ENCODE peak calls at places on chromosomes 11 and 22, in seven cellular contexts. One of them, this sample, is unnamed.
A peak's percentile ranks its signal among the peaks of the same experiment; 100 is the strongest.

GRCh38 chr11:61976813-61977475 is 9.5 kb upstream of the FTH1 start:
- DNase-seq in ovary: no peak
- DNase-seq in stimulated activated CD4-positive, alpha-beta T cell treated with anti-CD3 and anti-CD28 coated beads, Interleukin-2, amount 100 ng/mL, for 48 hours: no peak
- DNase-seq in dermis blood vessel endothelial cell: no peak
- DNase-seq in stimulated activated effector memory CD8-positive, alpha-beta T cell treated with anti-CD3 and anti-CD28 coated beads, Interleukin-12 subunit alpha, Interleukin-12 subunit beta, amount 100 ng/mL, for 72 hours: no peak
- DNase-seq in activated naive CD4-positive, alpha-beta T cell treated with anti-CD3 and anti-CD28 coated beads, Interleukin-2, amount 50 U/mL, for 16 hours: no peak
- DNase-seq in iris pigment epithelial cell: no peak
- DNase-seq in this sample: no peak

GRCh38 chr11:119709638-119710346 is 19.2 kb downstream of the NECTIN1 start:
- DNase-seq in ovary: peak; percentile 30
- DNase-seq in stimulated activated CD4-positive, alpha-beta T cell treated with anti-CD3 and anti-CD28 coated beads, Interleukin-2, amount 100 ng/mL, for 48 hours: no peak
- DNase-seq in dermis blood vessel endothelial cell: no peak
- DNase-seq in stimulated activated effector memory CD8-positive, alpha-beta T cell treated with anti-CD3 and anti-CD28 coated beads, Interleukin-12 subunit alpha, Interleukin-12 subunit beta, amount 100 ng/mL, for 72 hours: no peak
- DNase-seq in activated naive CD4-positive, alpha-beta T cell treated with anti-CD3 and anti-CD28 coated beads, Interleukin-2, amount 50 U/mL, for 16 hours: no peak
- DNase-seq in iris pigment epithelial cell: peak; percentile 70
- DNase-seq in this sample: no peak

GRCh38 chr11:129313588-129314288 is 61.9 kb upstream of the BARX2 start:
- DNase-seq in ovary: no peak
- DNase-seq in stimulated activated CD4-positive, alpha-beta T cell treated with anti-CD3 and anti-CD28 coated beads, Interleukin-2, amount 100 ng/mL, for 48 hours: no peak
- DNase-seq in dermis blood vessel endothelial cell: no peak
- DNase-seq in stimulated activated effector memory CD8-positive, alpha-beta T cell treated with anti-CD3 and anti-CD28 coated beads, Interleukin-12 subunit alpha, Interleukin-12 subunit beta, amount 100 ng/mL, for 72 hours: no peak
- DNase-seq in activated naive CD4-positive, alpha-beta T cell treated with anti-CD3 and anti-CD28 coated beads, Interleukin-2, amount 50 U/mL, for 16 hours: no peak
- DNase-seq in iris pigment epithelial cell: no peak
- DNase-seq in this sample: no peak

GRCh38 chr22:39927544-39927943 is 26.7 kb downstream of the GRAP2 start:
- DNase-seq in ovary: no peak
- DNase-seq in stimulated activated CD4-positive, alpha-beta T cell treated with anti-CD3 and anti-CD28 coated beads, Interleukin-2, amount 100 ng/mL, for 48 hours: no peak
- DNase-seq in dermis blood vessel endothelial cell: no peak
- DNase-seq in stimulated activated effector memory CD8-positive, alpha-beta T cell treated with anti-CD3 and anti-CD28 coated beads, Interleukin-12 subunit alpha, Interleukin-12 subunit beta, amount 100 ng/mL, for 72 hours: no peak
- DNase-seq in activated naive CD4-positive, alpha-beta T cell treated with anti-CD3 and anti-CD28 coated beads, Interleukin-2, amount 50 U/mL, for 16 hours: no peak
- DNase-seq in iris pigment epithelial cell: no peak
- DNase-seq in this sample: no peak

GRCh38 chr22:28906312-28906711 is 22.9 kb downstream of the ZNRF3 start:
- DNase-seq in ovary: no peak
- DNase-seq in stimulated activated CD4-positive, alpha-beta T cell treated with anti-CD3 and anti-CD28 coated beads, Interleukin-2, amount 100 ng/mL, for 48 hours: no peak
- DNase-seq in dermis blood vessel endothelial cell: no peak
- DNase-seq in stimulated activated effector memory CD8-positive, alpha-beta T cell treated with anti-CD3 and anti-CD28 coated beads, Interleukin-12 subunit alpha, Interleukin-12 subunit beta, amount 100 ng/mL, for 72 hours: no peak
- DNase-seq in activated naive CD4-positive, alpha-beta T cell treated with anti-CD3 and anti-CD28 coated beads, Interleukin-2, amount 50 U/mL, for 16 hours: no peak
- DNase-seq in iris pigment epithelial cell: no peak
- DNase-seq in this sample: no peak

GRCh38 chr22:27348634-27349033 is 452.9 kb downstream of the MN1 start:
- DNase-seq in ovary: no peak
- DNase-seq in stimulated activated CD4-positive, alpha-beta T cell treated with anti-CD3 and anti-CD28 coated beads, Interleukin-2, amount 100 ng/mL, for 48 hours: no peak
- DNase-seq in dermis blood vessel endothelial cell: no peak
- DNase-seq in stimulated activated effector memory CD8-positive, alpha-beta T cell treated with anti-CD3 and anti-CD28 coated beads, Interleukin-12 subunit alpha, Interleukin-12 subunit beta, amount 100 ng/mL, for 72 hours: no peak
- DNase-seq in activated naive CD4-positive, alpha-beta T cell treated with anti-CD3 and anti-CD28 coated beads, Interleukin-2, amount 50 U/mL, for 16 hours: no peak
- DNase-seq in iris pigment epithelial cell: peak; percentile 61
- DNase-seq in this sample: no peak

GRCh38 chr11:14386081-14386480 is 27.1 kb upstream of the RRAS2 start:
- DNase-seq in ovary: no peak
- DNase-seq in stimulated activated CD4-positive, alpha-beta T cell treated with anti-CD3 and anti-CD28 coated beads, Interleukin-2, amount 100 ng/mL, for 48 hours: no peak
- DNase-seq in dermis blood vessel endothelial cell: no peak
- DNase-seq in stimulated activated effector memory CD8-positive, alpha-beta T cell treated with anti-CD3 and anti-CD28 coated beads, Interleukin-12 subunit alpha, Interleukin-12 subunit beta, amount 100 ng/mL, for 72 hours: no peak
- DNase-seq in activated naive CD4-positive, alpha-beta T cell treated with anti-CD3 and anti-CD28 coated beads, Interleukin-2, amount 50 U/mL, for 16 hours: no peak
- DNase-seq in iris pigment epithelial cell: no peak
- DNase-seq in this sample: no peak

GRCh38 chr11:132504501-132505041 is 1027.7 kb downstream of the OPCML start:
- DNase-seq in ovary: no peak
- DNase-seq in stimulated activated CD4-positive, alpha-beta T cell treated with anti-CD3 and anti-CD28 coated beads, Interleukin-2, amount 100 ng/mL, for 48 hours: no peak
- DNase-seq in dermis blood vessel endothelial cell: no peak
- DNase-seq in stimulated activated effector memory CD8-positive, alpha-beta T cell treated with anti-CD3 and anti-CD28 coated beads, Interleukin-12 subunit alpha, Interleukin-12 subunit beta, amount 100 ng/mL, for 72 hours: no peak
- DNase-seq in activated naive CD4-positive, alpha-beta T cell treated with anti-CD3 and anti-CD28 coated beads, Interleukin-2, amount 50 U/mL, for 16 hours: no peak
- DNase-seq in iris pigment epithelial cell: no peak
- DNase-seq in this sample: no peak

GRCh38 chr22:20758688-20759087 is 15.2 kb upstream of the SERPIND1 start:
- DNase-seq in ovary: no peak
- DNase-seq in stimulated activated CD4-positive, alpha-beta T cell treated with anti-CD3 and anti-CD28 coated beads, Interleukin-2, amount 100 ng/mL, for 48 hours: no peak
- DNase-seq in dermis blood vessel endothelial cell: peak; percentile 31
- DNase-seq in stimulated activated effector memory CD8-positive, alpha-beta T cell treated with anti-CD3 and anti-CD28 coated beads, Interleukin-12 subunit alpha, Interleukin-12 subunit beta, amount 100 ng/mL, for 72 hours: no peak
- DNase-seq in activated naive CD4-positive, alpha-beta T cell treated with anti-CD3 and anti-CD28 coated beads, Interleukin-2, amount 50 U/mL, for 16 hours: no peak
- DNase-seq in iris pigment epithelial cell: no peak
- DNase-seq in this sample: no peak

GRCh38 chr11:107044503-107044902 is 26.2 kb upstream of the GUCY1A2 start:
- DNase-seq in ovary: no peak
- DNase-seq in stimulated activated CD4-positive, alpha-beta T cell treated with anti-CD3 and anti-CD28 coated beads, Interleukin-2, amount 100 ng/mL, for 48 hours: no peak
- DNase-seq in dermis blood vessel endothelial cell: no peak
- DNase-seq in stimulated activated effector memory CD8-positive, alpha-beta T cell treated with anti-CD3 and anti-CD28 coated beads, Interleukin-12 subunit alpha, Interleukin-12 subunit beta, amount 100 ng/mL, for 72 hours: no peak
- DNase-seq in activated naive CD4-positive, alpha-beta T cell treated with anti-CD3 and anti-CD28 coated beads, Interleukin-2, amount 50 U/mL, for 16 hours: no peak
- DNase-seq in iris pigment epithelial cell: peak; percentile 51
- DNase-seq in this sample: no peak

GRCh38 chr11:130475426-130476053 is 27.1 kb downstream of the ADAMTS15 start:
- DNase-seq in ovary: no peak
- DNase-seq in stimulated activated CD4-positive, alpha-beta T cell treated with anti-CD3 and anti-CD28 coated beads, Interleukin-2, amount 100 ng/mL, for 48 hours: no peak
- DNase-seq in dermis blood vessel endothelial cell: no peak
- DNase-seq in stimulated activated effector memory CD8-positive, alpha-beta T cell treated with anti-CD3 and anti-CD28 coated beads, Interleukin-12 subunit alpha, Interleukin-12 subunit beta, amount 100 ng/mL, for 72 hours: no peak
- DNase-seq in activated naive CD4-positive, alpha-beta T cell treated with anti-CD3 and anti-CD28 coated beads, Interleukin-2, amount 50 U/mL, for 16 hours: no peak
- DNase-seq in iris pigment epithelial cell: no peak
- DNase-seq in this sample: no peak

GRCh38 chr11:2139118-2139490 is at the start of gene IGF2:
- DNase-seq in ovary: no peak
- DNase-seq in stimulated activated CD4-positive, alpha-beta T cell treated with anti-CD3 and anti-CD28 coated beads, Interleukin-2, amount 100 ng/mL, for 48 hours: no peak
- DNase-seq in dermis blood vessel endothelial cell: peak; percentile 22
- DNase-seq in stimulated activated effector memory CD8-positive, alpha-beta T cell treated with anti-CD3 and anti-CD28 coated beads, Interleukin-12 subunit alpha, Interleukin-12 subunit beta, amount 100 ng/mL, for 72 hours: no peak
- DNase-seq in activated naive CD4-positive, alpha-beta T cell treated with anti-CD3 and anti-CD28 coated beads, Interleukin-2, amount 50 U/mL, for 16 hours: no peak
- DNase-seq in iris pigment epithelial cell: no peak
- DNase-seq in this sample: no peak

GRCh38 chr11:12275818-12276217 is 101.6 kb upstream of the PARVA start:
- DNase-seq in ovary: peak; percentile 15
- DNase-seq in stimulated activated CD4-positive, alpha-beta T cell treated with anti-CD3 and anti-CD28 coated beads, Interleukin-2, amount 100 ng/mL, for 48 hours: no peak
- DNase-seq in dermis blood vessel endothelial cell: no peak
- DNase-seq in stimulated activated effector memory CD8-positive, alpha-beta T cell treated with anti-CD3 and anti-CD28 coated beads, Interleukin-12 subunit alpha, Interleukin-12 subunit beta, amount 100 ng/mL, for 72 hours: no peak
- DNase-seq in activated naive CD4-positive, alpha-beta T cell treated with anti-CD3 and anti-CD28 coated beads, Interleukin-2, amount 50 U/mL, for 16 hours: no peak
- DNase-seq in iris pigment epithelial cell: no peak
- DNase-seq in this sample: no peak

This sample was measured in GDM1.